ENCODE peak calls at places on chromosomes 7 and 10, in nine cellular contexts. One of them, this sample, is unnamed.

GRCh38 chr7:48179631-48180030 is 8.4 kb downstream of the ABCA13 start:
- DNase-seq in NT2/D1: no peak
- DNase-seq in foreskin fibroblast: no peak
- DNase-seq in CD8-positive, alpha-beta memory T cell: no peak
- DNase-seq in brain microvascular endothelial cell: no peak
- DNase-seq in hepatocyte: no peak
- DNase-seq in H7: no peak
- DNase-seq in mesendoderm: no peak
- DNase-seq in kidney epithelial cell: no peak
- DNase-seq in this sample: no peak

GRCh38 chr10:9992656-9993055 is 1025.0 kb upstream of the CELF2 start:
- DNase-seq in hepatocyte: peak; percentile 34
- DNase-seq in CD8-positive, alpha-beta memory T cell: no peak
- DNase-seq in NT2/D1: no peak
- DNase-seq in kidney epithelial cell: no peak
- DNase-seq in foreskin fibroblast: peak; percentile 1
- DNase-seq in mesendoderm: peak; percentile 27
- DNase-seq in H7: peak; percentile 12
- DNase-seq in brain microvascular endothelial cell: no peak
- DNase-seq in this sample: no peak

GRCh38 chr10:27618906-27619305 is 114.8 kb downstream of the RAB18 start:
- DNase-seq in CD8-positive, alpha-beta memory T cell: no peak
- DNase-seq in hepatocyte: no peak
- DNase-seq in H7: no peak
- DNase-seq in brain microvascular endothelial cell: no peak
- DNase-seq in kidney epithelial cell: no peak
- DNase-seq in mesendoderm: no peak
- DNase-seq in NT2/D1: no peak
- DNase-seq in foreskin fibroblast: no peak
- DNase-seq in this sample: no peak

GRCh38 chr7:107463139-107464078 is 6.4 kb upstream of the GPR22 start:
- DNase-seq in NT2/D1: peak; percentile 32
- DNase-seq in kidney epithelial cell: peak; percentile 10
- DNase-seq in foreskin fibroblast: peak; percentile 84
- DNase-seq in hepatocyte: peak; percentile 69
- DNase-seq in brain microvascular endothelial cell: peak; percentile 63
- DNase-seq in H7: peak; percentile 27
- DNase-seq in mesendoderm: peak; percentile 80
- DNase-seq in CD8-positive, alpha-beta memory T cell: peak; percentile 43
- DNase-seq in this sample: no peak

GRCh38 chr7:102860351-102860811 is 52.4 kb upstream of the LRRC17 start:
- DNase-seq in kidney epithelial cell: no peak
- DNase-seq in foreskin fibroblast: peak; percentile 94
- DNase-seq in hepatocyte: peak; percentile 70
- DNase-seq in NT2/D1: no peak
- DNase-seq in CD8-positive, alpha-beta memory T cell: no peak
- DNase-seq in mesendoderm: no peak
- DNase-seq in brain microvascular endothelial cell: peak; percentile 86
- DNase-seq in H7: no peak
- DNase-seq in this sample: peak; percentile 19

GRCh38 chr10:72158174-72158573 is 57.6 kb upstream of the ANAPC16 start:
- DNase-seq in H7: no peak
- DNase-seq in foreskin fibroblast: no peak
- DNase-seq in NT2/D1: no peak
- DNase-seq in kidney epithelial cell: no peak
- DNase-seq in brain microvascular endothelial cell: no peak
- DNase-seq in CD8-positive, alpha-beta memory T cell: no peak
- DNase-seq in mesendoderm: no peak
- DNase-seq in hepatocyte: no peak
- DNase-seq in this sample: no peak

GRCh38 chr7:77565917-77566316 is 28.8 kb downstream of the PTPN12 start:
- DNase-seq in H7: no peak
- DNase-seq in kidney epithelial cell: no peak
- DNase-seq in mesendoderm: no peak
- DNase-seq in CD8-positive, alpha-beta memory T cell: no peak
- DNase-seq in foreskin fibroblast: peak; percentile 82
- DNase-seq in hepatocyte: no peak
- DNase-seq in brain microvascular endothelial cell: peak; percentile 14
- DNase-seq in NT2/D1: no peak
- DNase-seq in this sample: no peak

GRCh38 chr7:106190589-106191330 is 78.6 kb upstream of the SYPL1 start:
- DNase-seq in mesendoderm: no peak
- DNase-seq in NT2/D1: no peak
- DNase-seq in hepatocyte: no peak
- DNase-seq in foreskin fibroblast: peak; percentile 14
- DNase-seq in CD8-positive, alpha-beta memory T cell: no peak
- DNase-seq in H7: no peak
- DNase-seq in kidney epithelial cell: no peak
- DNase-seq in brain microvascular endothelial cell: no peak
- DNase-seq in this sample: no peak

GRCh38 chr7:47734287-47734948 is 152.5 kb upstream of the TNS3 start:
- DNase-seq in H7: no peak
- DNase-seq in foreskin fibroblast: no peak
- DNase-seq in hepatocyte: no peak
- DNase-seq in brain microvascular endothelial cell: no peak
- DNase-seq in CD8-positive, alpha-beta memory T cell: no peak
- DNase-seq in mesendoderm: no peak
- DNase-seq in NT2/D1: no peak
- DNase-seq in kidney epithelial cell: no peak
- DNase-seq in this sample: no peak

GRCh38 chr10:76082232-76082631 is 650.8 kb downstream of the LRMDA start:
- DNase-seq in kidney epithelial cell: no peak
- DNase-seq in CD8-positive, alpha-beta memory T cell: no peak
- DNase-seq in brain microvascular endothelial cell: no peak
- DNase-seq in H7: no peak
- DNase-seq in foreskin fibroblast: no peak
- DNase-seq in hepatocyte: no peak
- DNase-seq in NT2/D1: no peak
- DNase-seq in mesendoderm: no peak
- DNase-seq in this sample: no peak

GRCh38 chr10:5293691-5294550 is 70.8 kb upstream of the UCN3 start:
- DNase-seq in CD8-positive, alpha-beta memory T cell: peak; percentile 72
- DNase-seq in kidney epithelial cell: no peak
- DNase-seq in hepatocyte: peak; percentile 72
- DNase-seq in NT2/D1: peak; percentile 80
- DNase-seq in H7: peak; percentile 90
- DNase-seq in brain microvascular endothelial cell: peak; percentile 29
- DNase-seq in foreskin fibroblast: peak; percentile 83
- DNase-seq in mesendoderm: peak; percentile 97
- DNase-seq in this sample: peak; percentile 85

GRCh38 chr10:62610649-62611229 is 193.8 kb upstream of the ADO start:
- DNase-seq in brain microvascular endothelial cell: peak; percentile 32
- DNase-seq in CD8-positive, alpha-beta memory T cell: peak; percentile 68
- DNase-seq in kidney epithelial cell: no peak
- DNase-seq in NT2/D1: peak; percentile 44
- DNase-seq in foreskin fibroblast: peak; percentile 66
- DNase-seq in H7: peak; percentile 83
- DNase-seq in mesendoderm: peak; percentile 80
- DNase-seq in hepatocyte: peak; percentile 74
- DNase-seq in this sample: no peak

GRCh38 chr7:97421307-97421905 is 303.9 kb downstream of the SDHAF3 start:
- DNase-seq in mesendoderm: no peak
- DNase-seq in CD8-positive, alpha-beta memory T cell: no peak
- DNase-seq in hepatocyte: no peak
- DNase-seq in H7: no peak
- DNase-seq in kidney epithelial cell: no peak
- DNase-seq in NT2/D1: no peak
- DNase-seq in foreskin fibroblast: no peak
- DNase-seq in brain microvascular endothelial cell: no peak
- DNase-seq in this sample: no peak

GRCh38 chr10:120076966-120077706 is 184.6 kb downstream of the SEC23IP start:
- DNase-seq in mesendoderm: no peak
- DNase-seq in brain microvascular endothelial cell: no peak
- DNase-seq in foreskin fibroblast: no peak
- DNase-seq in CD8-positive, alpha-beta memory T cell: no peak
- DNase-seq in NT2/D1: no peak
- DNase-seq in kidney epithelial cell: no peak
- DNase-seq in H7: peak; percentile 19
- DNase-seq in hepatocyte: no peak
- DNase-seq in this sample: peak; percentile 82

GRCh38 chr10:100668001-100668400 is 77.4 kb upstream of the PAX2 start:
- DNase-seq in brain microvascular endothelial cell: no peak
- DNase-seq in H7: peak; percentile 90
- DNase-seq in mesendoderm: no peak
- DNase-seq in NT2/D1: no peak
- DNase-seq in CD8-positive, alpha-beta memory T cell: no peak
- DNase-seq in foreskin fibroblast: no peak
- DNase-seq in kidney epithelial cell: no peak
- DNase-seq in hepatocyte: no peak
- DNase-seq in this sample: no peak

GRCh38 chr7:142104550-142105527 is 6.7 kb upstream of the MGAM2 start:
- DNase-seq in CD8-positive, alpha-beta memory T cell: no peak
- DNase-seq in H7: no peak
- DNase-seq in mesendoderm: no peak
- DNase-seq in foreskin fibroblast: no peak
- DNase-seq in NT2/D1: no peak
- DNase-seq in kidney epithelial cell: peak; percentile 14
- DNase-seq in brain microvascular endothelial cell: no peak
- DNase-seq in hepatocyte: peak; percentile 45
- DNase-seq in this sample: peak; percentile 45

GRCh38 chr7:94514140-94514889 is 4.7 kb downstream of the CASD1 start:
- DNase-seq in brain microvascular endothelial cell: no peak
- DNase-seq in CD8-positive, alpha-beta memory T cell: no peak
- DNase-seq in foreskin fibroblast: no peak
- DNase-seq in hepatocyte: no peak
- DNase-seq in NT2/D1: no peak
- DNase-seq in kidney epithelial cell: no peak
- DNase-seq in mesendoderm: peak; percentile 88
- DNase-seq in H7: no peak
- DNase-seq in this sample: no peak

GRCh38 chr10:7035111-7035761 is 375.6 kb downstream of the SFMBT2 start:
- DNase-seq in mesendoderm: no peak
- DNase-seq in brain microvascular endothelial cell: no peak
- DNase-seq in foreskin fibroblast: no peak
- DNase-seq in H7: no peak
- DNase-seq in hepatocyte: no peak
- DNase-seq in kidney epithelial cell: no peak
- DNase-seq in CD8-positive, alpha-beta memory T cell: no peak
- DNase-seq in NT2/D1: no peak
- DNase-seq in this sample: no peak

GRCh38 chr7:112292162-112292561 is 85.7 kb downstream of the ZNF277 start:
- DNase-seq in CD8-positive, alpha-beta memory T cell: no peak
- DNase-seq in brain microvascular endothelial cell: no peak
- DNase-seq in H7: no peak
- DNase-seq in NT2/D1: no peak
- DNase-seq in foreskin fibroblast: no peak
- DNase-seq in hepatocyte: no peak
- DNase-seq in kidney epithelial cell: no peak
- DNase-seq in mesendoderm: no peak
- DNase-seq in this sample: no peak

GRCh38 chr10:91944880-91945630 is 21.5 kb downstream of the BTAF1 start:
- DNase-seq in NT2/D1: no peak
- DNase-seq in hepatocyte: no peak
- DNase-seq in CD8-positive, alpha-beta memory T cell: no peak
- DNase-seq in H7: no peak
- DNase-seq in mesendoderm: no peak
- DNase-seq in foreskin fibroblast: peak; percentile 24
- DNase-seq in brain microvascular endothelial cell: peak; percentile 59
- DNase-seq in kidney epithelial cell: no peak
- DNase-seq in this sample: no peak

GRCh38 chr10:4131407-4132215 is 346.6 kb upstream of the KLF6 start:
- DNase-seq in hepatocyte: peak; percentile 15
- DNase-seq in NT2/D1: no peak
- DNase-seq in CD8-positive, alpha-beta memory T cell: peak; percentile 37
- DNase-seq in foreskin fibroblast: peak; percentile 90
- DNase-seq in brain microvascular endothelial cell: peak; percentile 78
- DNase-seq in kidney epithelial cell: peak; percentile 56
- DNase-seq in mesendoderm: no peak
- DNase-seq in H7: no peak
- DNase-seq in this sample: no peak

GRCh38 chr10:125073996-125074395 is 86.4 kb downstream of the CTBP2 start:
- DNase-seq in NT2/D1: no peak
- DNase-seq in mesendoderm: no peak
- DNase-seq in CD8-positive, alpha-beta memory T cell: no peak
- DNase-seq in kidney epithelial cell: no peak
- DNase-seq in H7: no peak
- DNase-seq in brain microvascular endothelial cell: no peak
- DNase-seq in hepatocyte: no peak
- DNase-seq in foreskin fibroblast: no peak
- DNase-seq in this sample: no peak
- H3K4me3 ChIP-seq in NT2/D1: no peak overlapping the region
- H3K4me3 ChIP-seq in mesendoderm: no peak overlapping the region
- H3K4me3 ChIP-seq in CD8-positive, alpha-beta memory T cell: no peak overlapping the region
- H3K4me3 ChIP-seq in kidney epithelial cell: no peak overlapping the region
- H3K4me3 ChIP-seq in H7: no peak overlapping the region
- H3K4me3 ChIP-seq in brain microvascular endothelial cell: no peak overlapping the region
- H3K4me3 ChIP-seq in hepatocyte: no peak overlapping the region
- H3K4me3 ChIP-seq in foreskin fibroblast: no peak overlapping the region
- H3K4me3 ChIP-seq in this sample: no peak overlapping the region

GRCh38 chr7:16422100-16422430 is 727 bp upstream of the CRPPA start:
- DNase-seq in H7: no peak
- DNase-seq in mesendoderm: peak; percentile 45
- DNase-seq in NT2/D1: no peak
- DNase-seq in kidney epithelial cell: no peak
- DNase-seq in foreskin fibroblast: peak; percentile 40
- DNase-seq in CD8-positive, alpha-beta memory T cell: no peak
- DNase-seq in brain microvascular endothelial cell: no peak
- DNase-seq in hepatocyte: peak; percentile 15
- DNase-seq in this sample: no peak
- H3K4me3 ChIP-seq in H7: no peak overlapping the region
- H3K4me3 ChIP-seq in mesendoderm: no peak overlapping the region
- H3K4me3 ChIP-seq in NT2/D1: no peak overlapping the region
- H3K4me3 ChIP-seq in kidney epithelial cell: no peak overlapping the region
- H3K4me3 ChIP-seq in foreskin fibroblast: no peak overlapping the region
- H3K4me3 ChIP-seq in CD8-positive, alpha-beta memory T cell: peak overlapping the region; percentile 74
- H3K4me3 ChIP-seq in brain microvascular endothelial cell: no peak overlapping the region
- H3K4me3 ChIP-seq in hepatocyte: no peak overlapping the region
- H3K4me3 ChIP-seq in this sample: peak overlapping the region; percentile 72

GRCh38 chr10:77602231-77602912 is 35.2 kb downstream of the KCNMA1 start:
- DNase-seq in brain microvascular endothelial cell: no peak
- DNase-seq in foreskin fibroblast: peak; percentile 68
- DNase-seq in kidney epithelial cell: no peak
- DNase-seq in hepatocyte: no peak
- DNase-seq in CD8-positive, alpha-beta memory T cell: no peak
- DNase-seq in NT2/D1: no peak
- DNase-seq in H7: no peak
- DNase-seq in mesendoderm: no peak
- DNase-seq in this sample: no peak
- H3K4me3 ChIP-seq in brain microvascular endothelial cell: no peak overlapping the region
- H3K4me3 ChIP-seq in foreskin fibroblast: no peak overlapping the region
- H3K4me3 ChIP-seq in kidney epithelial cell: no peak overlapping the region
- H3K4me3 ChIP-seq in hepatocyte: no peak overlapping the region
- H3K4me3 ChIP-seq in CD8-positive, alpha-beta memory T cell: no peak overlapping the region
- H3K4me3 ChIP-seq in NT2/D1: no peak overlapping the region
- H3K4me3 ChIP-seq in H7: no peak overlapping the region
- H3K4me3 ChIP-seq in mesendoderm: no peak overlapping the region
- H3K4me3 ChIP-seq in this sample: no peak overlapping the region

GRCh38 chr10:114638874-114639625 is 19.0 kb downstream of the ABLIM1 start:
- DNase-seq in CD8-positive, alpha-beta memory T cell: no peak
- DNase-seq in foreskin fibroblast: peak; percentile 88
- DNase-seq in mesendoderm: no peak
- DNase-seq in hepatocyte: no peak
- DNase-seq in kidney epithelial cell: peak; percentile 75
- DNase-seq in brain microvascular endothelial cell: peak; percentile 92
- DNase-seq in H7: no peak
- DNase-seq in NT2/D1: no peak
- DNase-seq in this sample: no peak
- H3K4me3 ChIP-seq in CD8-positive, alpha-beta memory T cell: no peak overlapping the region
- H3K4me3 ChIP-seq in foreskin fibroblast: no peak overlapping the region
- H3K4me3 ChIP-seq in mesendoderm: no peak overlapping the region
- H3K4me3 ChIP-seq in hepatocyte: no peak overlapping the region
- H3K4me3 ChIP-seq in kidney epithelial cell: no peak overlapping the region
- H3K4me3 ChIP-seq in brain microvascular endothelial cell: no peak overlapping the region
- H3K4me3 ChIP-seq in H7: no peak overlapping the region
- H3K4me3 ChIP-seq in NT2/D1: no peak overlapping the region
- H3K4me3 ChIP-seq in this sample: no peak overlapping the region

This sample was measured in esophagus muscularis mucosa.